ENCODE peak calls at places on chromosomes 1 and 21, in four cellular contexts. N, Y, H and F are unnamed samples. For H4K20me1, the result is how much of the 10 kb centered on the place peaks cover.

GRCh38 chr1:63634471-63634870 is 41.3 kb downstream of the PGM1 start:
- DNase-seq in N (no peak), Y (no peak), H (no peak), F (no peak)

GRCh38 chr1:6949991-6950765 is 164.9 kb downstream of the CAMTA1 start:
- DNase-seq in N (no peak), Y (no peak), H (no peak), F (no peak)

GRCh38 chr1:55053265-55053954 is 14.1 kb downstream of the PCSK9 start:
- DNase-seq in N (no peak), Y (no peak), H (no peak), F (no peak)

GRCh38 chr21:40300300-40300699 is 433.1 kb downstream of the PCP4 start:
- DNase-seq in N (no peak), Y (no peak), H (peak), F (no peak)

GRCh38 chr21:45421071-45421845 is 16.3 kb downstream of the COL18A1 start:
- DNase-seq in N (no peak), Y (no peak), H (peak), F (no peak)

GRCh38 chr1:38700077-38700470 is 159.5 kb downstream of the RRAGC start:
- DNase-seq in N (no peak), Y (no peak), H (no peak), F (no peak)

GRCh38 chr1:41268154-41268770 is 26.2 kb upstream of the SCMH1 start:
- DNase-seq in N (no peak), Y (peak), H (peak), F (peak)

GRCh38 chr21:44962481-44962966 is 22.7 kb downstream of the SLX9 start:
- DNase-seq in N (no peak), Y (peak), H (peak), F (peak)

GRCh38 chr1:234889643-234890042 is 239.0 kb downstream of the TOMM20 start:
- DNase-seq in N (no peak), Y (no peak), H (no peak), F (no peak)

GRCh38 chr1:24898909-24899439 is 31.1 kb downstream of the RUNX3 start:
- DNase-seq in N (no peak), Y (no peak), H (no peak), F (no peak)

GRCh38 chr1:19744886-19745285 is 54.8 kb downstream of the TMCO4 start:
- DNase-seq in N (no peak), Y (no peak), H (no peak), F (no peak)

GRCh38 chr21:46559291-46559983 is 45.4 kb downstream of the S100B start:
- DNase-seq in N (peak), Y (no peak), H (no peak), F (no peak)

GRCh38 chr1:206766251-206766856 is 4.2 kb upstream of the IL19 start:
- DNase-seq in N (peak), Y (peak), H (peak), F (peak)

GRCh38 chr1:56647106-56647505 is 2.0 kb downstream of the PRKAA2 start:
- DNase-seq in N (no peak), Y (no peak), H (no peak), F (peak)

GRCh38 chr1:236129315-236129714 is 13.0 kb upstream of the GPR137B start:
- DNase-seq in N (no peak), Y (no peak), H (no peak), F (no peak)

GRCh38 chr1:24244519-24245268 is 57.6 kb upstream of the IFNLR1 start:
- DNase-seq in N (no peak), Y (peak), H (no peak), F (no peak)

GRCh38 chr1:148334339-148335130 is 148.6 kb downstream of the PPIAL4G start:
- DNase-seq in N (peak), Y (peak), H (peak), F (peak)

GRCh38 chr1:178723541-178723940 is 1.5 kb upstream of the RALGPS2 start:
- DNase-seq in N (no peak), Y (no peak), H (no peak), F (peak)

GRCh38 chr1:93770640-93771039 is 89.0 kb upstream of the BCAR3 start:
- DNase-seq in N (no peak), Y (peak), H (no peak), F (no peak)

GRCh38 chr1:184002071-184002470 is 35.5 kb downstream of the COLGALT2 start:
- DNase-seq in N (no peak), Y (peak), H (peak), F (peak)

DNA sequence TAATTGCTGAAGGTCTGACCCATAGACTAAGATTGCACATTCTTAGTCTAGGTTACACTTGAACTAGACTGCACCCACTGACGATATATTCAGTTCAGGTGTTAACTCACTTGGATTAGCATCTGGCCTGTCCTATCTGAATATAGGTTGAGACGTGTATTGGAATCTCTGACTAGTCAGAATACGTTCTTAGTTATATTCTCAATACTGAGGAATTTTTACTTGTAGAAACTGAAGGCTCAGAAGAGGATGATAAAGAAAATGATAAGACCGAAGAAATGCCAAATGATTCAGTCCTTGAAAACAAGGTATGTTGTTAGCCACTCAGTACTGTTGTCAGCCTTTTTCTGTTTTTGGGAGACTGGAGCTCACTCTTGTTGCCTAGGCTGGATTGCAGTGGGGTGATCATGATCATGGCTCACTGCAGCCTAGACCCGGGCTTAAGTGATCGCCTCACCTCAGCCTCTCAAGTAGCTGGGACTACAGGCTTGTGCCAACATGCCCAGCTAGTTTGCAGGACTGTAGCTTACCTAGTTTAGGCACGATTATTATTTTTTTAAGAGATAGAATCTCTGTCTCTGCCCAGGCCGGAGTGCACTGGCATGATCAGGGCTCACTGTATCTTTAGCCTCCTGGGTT is 10.8 kb downstream of the CCDC17 start:
- DNase-seq in N (no peak), Y (no peak), H (no peak), F (no peak)
- H4K20me1 ChIP-seq in N (under half), Y (under half), H (under half), F (under half)

GRCh38 chr21:38323721-38324591 is 67.2 kb downstream of the KCNJ15 start:
- DNase-seq in N (no peak), Y (peak), H (peak), F (peak)

GRCh38 chr21:38326899-38327298 is 70.1 kb downstream of the KCNJ15 start:
- DNase-seq in N (no peak), Y (no peak), H (no peak), F (no peak)

GRCh38 chr21:38326429-38326828 is 69.6 kb downstream of the KCNJ15 start:
- DNase-seq in N (no peak), Y (no peak), H (no peak), F (no peak)

GRCh38 chr21:38325761-38326420 is 69.1 kb downstream of the KCNJ15 start:
- DNase-seq in N (no peak), Y (no peak), H (no peak), F (no peak)

DNA sequence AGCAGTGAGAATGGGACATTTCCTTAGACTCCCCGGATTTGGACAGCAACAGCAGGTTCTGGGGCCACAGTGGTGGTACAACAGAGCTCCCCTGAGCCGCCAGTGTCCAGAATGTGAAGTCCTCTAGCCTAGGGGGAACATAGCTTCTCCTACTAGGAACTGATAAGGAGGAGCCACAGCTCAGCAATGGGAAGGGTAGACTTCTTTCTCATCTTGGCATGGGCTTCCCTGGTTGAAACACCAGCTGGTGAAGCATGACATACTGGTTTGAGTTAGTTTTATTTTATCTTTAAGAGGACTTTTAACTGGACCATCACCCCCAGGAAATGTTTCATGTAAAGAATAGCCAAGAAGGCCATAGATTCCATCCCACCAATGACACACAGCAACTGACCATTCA is 68.4 kb downstream of the KCNJ15 start:
- DNase-seq in N (no peak), Y (no peak), H (no peak), F (no peak)
- H3K4me3 ChIP-seq in N (no peak), Y (no peak), H (no peak), F (no peak)

GRCh38 chr1:212186427-212187207 is 98.6 kb upstream of the PPP2R5A start:
- DNase-seq in N (peak), Y (no peak), H (no peak), F (no peak)
- H2AFZ ChIP-seq in N (peak), Y (no peak), H (no peak), F (no peak)

GRCh38 chr1:8860738-8861516 is 17.6 kb downstream of the ENO1 start:
- DNase-seq in N (no peak), Y (no peak), H (no peak), F (no peak)
- H4K20me1 ChIP-seq in N (under half), Y (under half), H (under half), F (under half)

GRCh38 chr1:217134857-217135568 is 411.8 kb upstream of the ESRRG start:
- DNase-seq in N (no peak), Y (no peak), H (peak), F (peak)

GRCh38 chr1:217135987-217136894 is 413.0 kb upstream of the ESRRG start:
- DNase-seq in N (no peak), Y (no peak), H (no peak), F (no peak)

GRCh38 chr1:217133958-217134856 is 411.0 kb upstream of the ESRRG start:
- DNase-seq in N (no peak), Y (peak), H (peak), F (peak)

GRCh38 chr1:217136895-217137205 is 413.6 kb upstream of the ESRRG start:
- DNase-seq in N (no peak), Y (no peak), H (no peak), F (no peak)

DNA sequence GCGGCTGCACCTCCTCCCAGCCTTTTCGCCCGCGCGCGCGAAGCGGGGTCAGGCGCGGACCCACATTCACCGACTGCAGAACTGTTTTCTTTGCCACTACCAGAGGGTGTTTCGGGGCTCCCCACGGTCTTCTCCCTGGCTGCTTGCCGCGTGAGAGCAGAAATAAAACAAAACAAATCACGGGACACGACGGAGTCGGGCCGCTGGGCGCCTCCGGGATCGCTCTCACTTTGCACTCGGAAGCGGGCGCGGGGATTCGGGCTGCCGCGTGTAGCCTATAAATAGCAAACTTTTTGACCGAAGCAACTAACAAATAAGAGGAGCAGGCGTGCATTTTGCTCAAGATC is 412.3 kb upstream of the ESRRG start:
- DNase-seq in N (no peak), Y (peak), H (no peak), F (peak)
- H3K4me3 ChIP-seq in N (no peak), Y (peak), H (peak), F (peak)

GRCh38 chr21:27154451-27155129 is 187.7 kb upstream of the ADAMTS5 start:
- DNase-seq in N (no peak), Y (peak), H (no peak), F (no peak)
- H2AFZ ChIP-seq in N (no peak), Y (no peak), H (no peak), F (no peak)

GRCh38 chr1:169484107-169484506 is 1.6 kb downstream of the SLC19A2 start:
- DNase-seq in N (no peak), Y (peak), H (no peak), F (no peak)

GRCh38 chr1:169484683-169485426 is 889 bp downstream of the SLC19A2 start:
- DNase-seq in N (no peak), Y (peak), H (peak), F (peak)

GRCh38 chr1:169486281-169486904 is 649 bp upstream of the SLC19A2 start:
- DNase-seq in N (no peak), Y (peak), H (peak), F (peak)

GRCh38 chr1:169485427-169486280 is at the start of gene SLC19A2:
- DNase-seq in N (peak), Y (peak), H (peak), F (peak)

DNA sequence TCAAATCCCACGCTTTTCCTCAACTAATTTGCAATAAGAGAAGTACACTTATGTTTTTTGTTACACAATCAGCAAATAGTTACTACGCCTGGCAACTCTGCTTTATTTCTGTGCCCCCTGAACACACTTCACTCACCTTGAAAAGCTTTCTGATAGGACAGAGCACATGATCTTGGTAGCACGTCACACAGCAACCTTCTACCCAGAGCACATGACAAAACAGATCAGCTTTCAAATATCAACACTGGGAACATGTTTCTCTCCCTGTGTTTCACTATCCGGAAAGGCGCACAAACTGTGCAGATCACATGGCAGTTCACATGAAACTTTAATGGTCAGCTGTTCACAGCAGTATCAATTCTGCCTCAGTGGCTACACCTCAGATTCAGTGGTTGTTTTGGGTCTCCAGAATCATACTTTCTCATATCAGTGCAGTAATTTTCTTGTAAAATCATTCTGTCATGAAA is 2.2 kb downstream of the SLC19A2 start:
- DNase-seq in N (no peak), Y (peak), H (peak), F (peak)
- H4K20me1 ChIP-seq in N (under half), Y (under half), H (under half), F (under half)

GRCh38 chr1:193111641-193112090 is 6.5 kb upstream of the GLRX2 start:
- DNase-seq in N (no peak), Y (peak), H (peak), F (peak)

GRCh38 chr1:193115629-193116227 is 6.1 kb upstream of the CDC73 start:
- DNase-seq in N (no peak), Y (peak), H (peak), F (peak)

GRCh38 chr1:193113992-193114332 is 7.9 kb upstream of the CDC73 start:
- DNase-seq in N (no peak), Y (no peak), H (no peak), F (peak)

GRCh38 chr1:193113258-193113991 is 8.2 kb upstream of the GLRX2 start:
- DNase-seq in N (no peak), Y (no peak), H (no peak), F (no peak)

GRCh38 chr1:193114485-193115095 is 7.2 kb upstream of the CDC73 start:
- DNase-seq in N (no peak), Y (no peak), H (no peak), F (peak)
- H3K4me3 ChIP-seq in N (no peak), Y (no peak), H (no peak), F (no peak)

DNA sequence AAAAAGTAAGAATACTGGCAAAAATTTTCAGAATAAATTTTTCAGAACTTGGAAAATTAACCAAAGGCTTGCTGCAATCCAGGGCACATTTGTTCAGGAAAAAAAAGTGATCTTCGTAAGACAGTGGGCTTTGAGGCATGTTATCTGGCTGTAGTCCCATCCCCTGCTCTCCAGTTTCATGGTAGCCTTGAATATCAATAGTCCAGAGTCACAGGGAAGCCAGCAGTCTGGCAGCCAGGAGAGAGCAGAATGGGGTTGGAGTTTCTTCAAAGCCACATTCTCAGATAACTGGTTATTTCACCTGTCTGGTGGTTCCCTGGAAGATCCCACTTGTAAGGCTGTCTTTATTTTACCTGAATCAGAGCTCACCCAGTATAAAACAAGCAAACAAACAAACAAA is 669.3 kb downstream of the MATN1 start:
- DNase-seq in N (no peak), Y (no peak), H (no peak), F (no peak)
- H2AFZ ChIP-seq in N (no peak), Y (no peak), H (no peak), F (no peak)